ENCODE peak calls at places on chromosomes 1 and 21, in six cellular contexts. X is Peyer's patch, F is esophagus squamous epithelium, R is breast epithelium, T is A549, C is endothelial cell of umbilical vein. H is an unnamed sample.

GRCh38 chr1:983736-984475 is 2.0 kb upstream of the PERM1 start:
- DNase-seq in X (peak), F (no peak), R (no peak), T (no peak), C (no peak), H (no peak)

GRCh38 chr1:11979453-11979817 is 809 bp upstream of the MFN2 start:
- DNase-seq in X (no peak), F (peak), R (peak), T (no peak), C (no peak), H (no peak)

GRCh38 chr1:65090406-65090805 is 57.6 kb upstream of the AK4 start:
- DNase-seq in X (no peak), F (no peak), R (no peak), T (no peak), C (no peak), H (no peak)

GRCh38 chr21:32096411-32096810 is 182.4 kb downstream of the MIS18A start:
- DNase-seq in X (no peak), F (no peak), R (no peak), T (peak), C (peak), H (no peak)

GRCh38 chr21:28018741-28019669 is 973.7 kb downstream of the LTN1 start:
- DNase-seq in X (no peak), F (no peak), R (no peak), T (no peak), C (no peak), H (peak)

GRCh38 chr1:6348511-6349191 is 44.9 kb downstream of the ACOT7 start:
- DNase-seq in X (peak), F (no peak), R (peak), T (peak), C (peak), H (no peak)

GRCh38 chr1:24186711-24186992 is 437 bp downstream of the IFNLR1 start:
- DNase-seq in X (no peak), F (no peak), R (no peak), T (no peak), C (no peak), H (peak)

GRCh38 chr1:36620142-36620541 is 137.4 kb upstream of the CSF3R start:
- DNase-seq in X (no peak), F (no peak), R (no peak), T (no peak), C (no peak), H (no peak)

GRCh38 chr1:23202263-23202749 is 15.0 kb downstream of the HTR1D start:
- DNase-seq in X (no peak), F (no peak), R (no peak), T (no peak), C (no peak), H (no peak)

GRCh38 chr1:110433803-110434202 is 17.1 kb upstream of the PROK1 start:
- DNase-seq in X (no peak), F (no peak), R (no peak), T (peak), C (no peak), H (peak)

GRCh38 chr1:65467536-65467935 is 47.1 kb downstream of the LEPR start:
- DNase-seq in X (no peak), F (no peak), R (no peak), T (peak), C (no peak), H (no peak)

GRCh38 chr1:153119491-153119971 is 6.2 kb upstream of the SPRR2F start:
- DNase-seq in X (no peak), F (no peak), R (no peak), T (no peak), C (no peak), H (no peak)

GRCh38 chr21:29163381-29164115 is 33.1 kb downstream of the MAP3K7CL start:
- DNase-seq in X (no peak), F (no peak), R (no peak), T (no peak), C (no peak), H (no peak)

GRCh38 chr1:231724876-231725647 is 98.5 kb downstream of the DISC1 start:
- DNase-seq in X (no peak), F (no peak), R (no peak), T (peak), C (peak), H (no peak)

GRCh38 chr1:234531181-234532132 is 52.5 kb upstream of the TARBP1 start:
- DNase-seq in X (peak), F (no peak), R (peak), T (no peak), C (peak), H (no peak)

GRCh38 chr1:19309123-19309813 is 2.7 kb downstream of the AKR7A2 start:
- DNase-seq in X (peak), F (no peak), R (no peak), T (no peak), C (no peak), H (no peak)

GRCh38 chr1:153610334-153611023 is 2.5 kb downstream of the S100A16 start:
- DNase-seq in X (no peak), F (no peak), R (no peak), T (peak), C (peak), H (no peak)

GRCh38 chr21:33155457-33155856 is 74.3 kb upstream of the IFNAR2 start:
- DNase-seq in X (no peak), F (no peak), R (no peak), T (no peak), C (no peak), H (no peak)

GRCh38 chr1:196933531-196934189 is 9.9 kb upstream of the CFHR2 start:
- DNase-seq in X (no peak), F (no peak), R (no peak), T (no peak), C (no peak), H (no peak)

GRCh38 chr21:41429925-41430491 is 4.0 kb downstream of the MX1 start:
- DNase-seq in X (no peak), F (no peak), R (no peak), T (no peak), C (no peak), H (no peak)
- TF ChIP-seq POLR2A in X (no peak), F (no peak), R (no peak), T (no peak), C (no peak), H (no peak)

DNA sequence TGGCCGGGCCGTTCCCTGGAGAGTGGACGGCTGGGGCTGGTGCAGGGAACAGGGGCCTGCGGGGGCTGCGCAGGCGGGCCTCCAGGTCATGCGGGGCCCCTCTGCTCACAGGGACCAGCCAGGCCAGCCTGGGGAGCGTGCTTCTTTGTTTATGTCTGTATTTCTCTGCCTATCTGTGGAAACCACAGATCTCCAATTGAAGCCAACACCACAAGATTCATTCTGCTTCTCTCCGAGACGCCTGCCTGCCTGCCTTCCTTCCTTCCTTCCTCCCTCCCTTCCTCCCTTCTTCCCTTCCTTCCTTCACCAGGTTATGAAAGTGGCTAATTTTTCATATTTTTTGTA is 39.9 kb upstream of the HMGN1 start:
- DNase-seq in X (no peak), F (no peak), R (no peak), T (no peak), C (no peak), H (no peak)
- H3K4me3 ChIP-seq in X (peak), F (no peak), R (peak), T (no peak), C (no peak), H (peak)

DNA sequence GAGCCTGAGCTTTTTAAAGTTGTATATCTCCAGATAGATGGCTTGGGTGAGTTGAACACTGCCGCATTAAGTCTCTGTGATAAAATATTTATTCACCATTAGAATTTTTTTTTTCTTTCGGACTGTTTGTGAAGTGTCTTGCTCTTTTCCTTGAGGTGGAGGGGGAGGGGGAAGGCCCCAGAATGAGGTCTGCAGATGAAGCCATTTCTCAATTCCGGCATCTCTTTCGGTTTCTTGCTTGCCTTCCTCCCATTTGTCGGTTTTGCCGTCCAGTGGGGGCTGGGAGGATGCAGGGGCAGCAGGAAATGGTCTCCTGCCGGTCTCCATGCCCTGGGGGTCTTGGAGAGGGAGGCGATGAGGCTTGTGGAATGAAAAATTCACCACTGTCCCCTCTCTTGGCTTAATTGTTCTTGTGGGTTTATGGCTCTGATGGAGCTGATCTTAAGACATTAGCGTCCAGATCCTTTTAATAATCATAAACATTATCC is 63.9 kb upstream of the ACTL8 start:
- DNase-seq in X (no peak), F (no peak), R (no peak), T (no peak), C (no peak), H (no peak)
- H3K27ac ChIP-seq in X (no peak), F (no peak), R (no peak), T (no peak), C (no peak), H (no peak)

GRCh38 chr1:33334081-33334552 is 13.2 kb upstream of the A3GALT2 start:
- DNase-seq in X (peak), F (no peak), R (no peak), T (no peak), C (no peak), H (peak)
- TF ChIP-seq POLR2A in X (no peak), F (no peak), R (no peak), T (no peak), C (no peak), H (peak)

GRCh38 chr1:242140871-242141270 is 142.0 kb upstream of the MAP1LC3C start:
- DNase-seq in X (no peak), F (no peak), R (no peak), T (no peak), C (no peak), H (no peak)
- H3K4me3 ChIP-seq in X (no peak), F (no peak), R (no peak), T (no peak), C (no peak), H (no peak)

GRCh38 chr1:98903726-98904125 is 100.9 kb downstream of the PLPPR5 start:
- DNase-seq in X (no peak), F (no peak), R (no peak), T (no peak), C (no peak), H (no peak)
- H3K27ac ChIP-seq in X (no peak), F (no peak), R (no peak), T (no peak), C (peak), H (no peak)

GRCh38 chr1:116681343-116681899 is 13.9 kb upstream of the IGSF3 start:
- DNase-seq in X (no peak), F (no peak), R (no peak), T (no peak), C (no peak), H (no peak)

GRCh38 chr1:116679091-116679827 is 11.7 kb upstream of the IGSF3 start:
- DNase-seq in X (no peak), F (no peak), R (no peak), T (no peak), C (no peak), H (no peak)

GRCh38 chr1:116678732-116679090 is 11.2 kb upstream of the IGSF3 start:
- DNase-seq in X (no peak), F (no peak), R (no peak), T (no peak), C (no peak), H (no peak)

GRCh38 chr1:116680752-116681151 is 13.2 kb upstream of the IGSF3 start:
- DNase-seq in X (no peak), F (no peak), R (no peak), T (no peak), C (no peak), H (no peak)

GRCh38 chr1:116679828-116680628 is 12.5 kb upstream of the IGSF3 start:
- DNase-seq in X (no peak), F (no peak), R (no peak), T (no peak), C (no peak), H (no peak)
- TF ChIP-seq POLR2A in X (no peak), F (no peak), R (no peak), T (no peak), C (no peak), H (no peak)

H was measured in right lobe of liver.